ENCODE peak calls at places on chromosomes 7 and 10, in five cellular contexts. W, D, Y, Q and Z are unnamed samples.

GRCh38 chr7:85175217-85175616 is 11.6 kb downstream of the SEMA3D start:
- DNase-seq in W (no peak), Q (no peak), Y (no peak), D (no peak), Z (no peak)

GRCh38 chr7:103025341-103025740 is 49.3 kb downstream of the FBXL13 start:
- DNase-seq in Y (no peak), D (no peak), Q (no peak), W (no peak), Z (no peak)

GRCh38 chr10:21525367-21526183 is at the start of gene SKIDA1:
- DNase-seq in Y (peak; percentile 75), D (peak; percentile 95), W (peak; percentile 90), Q (peak; percentile 69), Z (no peak)

GRCh38 chr7:74083117-74083876 is at the start of gene LIMK1:
- DNase-seq in Q (peak; percentile 85), Y (peak; percentile 98), D (peak; percentile 87), W (peak; percentile 87), Z (no peak)

GRCh38 chr7:13827716-13828115 is 161.8 kb downstream of the ETV1 start:
- DNase-seq in D (peak; percentile 33), Q (no peak), W (no peak), Y (no peak), Z (no peak)

GRCh38 chr10:74674892-74675291 is 151.5 kb upstream of the KAT6B start:
- DNase-seq in Y (no peak), W (no peak), D (no peak), Q (no peak), Z (no peak)

GRCh38 chr7:134545918-134546317 is 3.0 kb upstream of the AKR1B15 start:
- DNase-seq in Q (no peak), D (no peak), Y (no peak), W (no peak), Z (no peak)

GRCh38 chr10:70811881-70812280 is 3.9 kb upstream of the SGPL1 start:
- DNase-seq in W (no peak), Y (no peak), Q (no peak), D (no peak), Z (no peak)

GRCh38 chr7:123432601-123433000 is 101.8 kb downstream of the IQUB start:
- DNase-seq in Y (no peak), D (no peak), Q (no peak), W (no peak), Z (no peak)

GRCh38 chr10:86192686-86193085 is 173.9 kb downstream of the GRID1 start:
- DNase-seq in Q (no peak), Y (no peak), W (no peak), D (no peak), Z (no peak)

GRCh38 chr10:42962120-42962901 is 114.6 kb upstream of the RET start:
- DNase-seq in W (peak; percentile 39), D (no peak), Y (no peak), Q (no peak), Z (no peak)

GRCh38 chr7:159141660-159142059 is 3.0 kb downstream of the VIPR2 start:
- DNase-seq in Q (no peak), Y (no peak), W (no peak), D (no peak), Z (no peak)

GRCh38 chr10:95341716-95342130 is 50.9 kb upstream of the PDLIM1 start:
- DNase-seq in Y (no peak), D (peak; percentile 84), W (no peak), Q (no peak), Z (no peak)

GRCh38 chr7:31933481-31933880 is 136.7 kb downstream of the PDE1C start:
- DNase-seq in D (no peak), W (no peak), Y (no peak), Q (no peak), Z (no peak)